ENCODE peak calls at places on chromosomes 11 and 22, in eight cellular contexts. H is T-helper 9 cell; Y is stimulated activated CD4-positive, alpha-beta T cell treated with anti-CD3 and anti-CD28 coated beads, Interleukin-15, amount 100 ng/mL, for 24 hours; M is stimulated activated CD8-positive, alpha-beta memory T cell treated with anti-CD3 and anti-CD28 coated beads, Interleukin-15, amount 100 ng/mL, for 48 hours; P is HCT116; I is SW 1271; C is esophagus muscularis mucosa; D is NCI-H1417. K is an unnamed sample.

GRCh38 chr11:12066056-12066798 is 44.2 kb upstream of the MICAL2 start:
- DNase-seq in H (no peak), Y (no peak), M (no peak), P (peak), I (peak), C (no peak), D (peak), K (peak)

GRCh38 chr22:40412441-40412840 is 42.0 kb downstream of the SGSM3 start:
- DNase-seq in H (no peak), Y (no peak), M (no peak), P (no peak), I (no peak), C (no peak), D (no peak), K (no peak)

GRCh38 chr11:65856689-65857499 is 1.1 kb downstream of the CFL1 start:
- DNase-seq in H (peak), Y (peak), M (peak), P (no peak), I (no peak), C (peak), D (peak), K (no peak)

GRCh38 chr22:37051629-37052385 is at the start of gene KCTD17:
- DNase-seq in H (peak), Y (peak), M (peak), P (peak), I (no peak), C (no peak), D (peak), K (no peak)

GRCh38 chr11:26551186-26551801 is 20.8 kb downstream of the MUC15 start:
- DNase-seq in H (no peak), Y (no peak), M (no peak), P (no peak), I (no peak), C (no peak), D (no peak), K (no peak)

GRCh38 chr22:27358096-27358870 is 443.3 kb downstream of the MN1 start:
- DNase-seq in H (no peak), Y (no peak), M (no peak), P (no peak), I (no peak), C (peak), D (no peak), K (no peak)

GRCh38 chr11:75269896-75270295 is 29.3 kb downstream of the TPBGL start:
- DNase-seq in H (no peak), Y (no peak), M (no peak), P (no peak), I (no peak), C (no peak), D (no peak), K (no peak)

GRCh38 chr11:2330696-2331095 is 28.9 kb downstream of the TSPAN32 start:
- DNase-seq in H (no peak), Y (no peak), M (no peak), P (no peak), I (no peak), C (no peak), D (no peak), K (no peak)

GRCh38 chr11:47184711-47185304 is 1.4 kb downstream of the PACSIN3 start:
- DNase-seq in H (no peak), Y (no peak), M (no peak), P (no peak), I (no peak), C (no peak), D (no peak), K (no peak)

GRCh38 chr11:122633219-122633829 is 22.2 kb upstream of the UBASH3B start:
- DNase-seq in H (no peak), Y (peak), M (no peak), P (no peak), I (no peak), C (no peak), D (peak), K (no peak)

GRCh38 chr11:2224254-2224653 is 46.1 kb downstream of the ASCL2 start:
- DNase-seq in H (no peak), Y (no peak), M (no peak), P (no peak), I (no peak), C (no peak), D (no peak), K (no peak)

GRCh38 chr11:86288776-86289507 is 13.1 kb upstream of the HIKESHI start:
- DNase-seq in H (no peak), Y (peak), M (no peak), P (no peak), I (no peak), C (no peak), D (no peak), K (no peak)

GRCh38 chr11:33689089-33689488 is 11.5 kb downstream of the C11orf91 start:
- DNase-seq in H (no peak), Y (no peak), M (no peak), P (no peak), I (no peak), C (no peak), D (no peak), K (peak)

GRCh38 chr11:62796281-62796680 is 4.5 kb upstream of the TMEM223 start:
- DNase-seq in H (no peak), Y (no peak), M (no peak), P (no peak), I (no peak), C (no peak), D (no peak), K (no peak)

GRCh38 chr11:47534707-47535251 is 18.2 kb downstream of the CELF1 start:
- DNase-seq in H (no peak), Y (no peak), M (no peak), P (no peak), I (no peak), C (no peak), D (no peak), K (no peak)

GRCh38 chr22:40329021-40329456 is 17.3 kb upstream of the ADSL start:
- DNase-seq in H (no peak), Y (no peak), M (no peak), P (no peak), I (no peak), C (no peak), D (no peak), K (no peak)

GRCh38 chr11:104898685-104899013 is 389 bp upstream of the CASP12 start:
- DNase-seq in H (no peak), Y (no peak), M (no peak), P (no peak), I (no peak), C (no peak), D (no peak), K (no peak)

GRCh38 chr11:30481385-30481784 is 104.8 kb downstream of the MPPED2 start:
- DNase-seq in H (no peak), Y (no peak), M (no peak), P (no peak), I (no peak), C (no peak), D (no peak), K (no peak)

GRCh38 chr11:64056213-64056785 is 20.6 kb downstream of the FLRT1 start:
- DNase-seq in H (no peak), Y (no peak), M (no peak), P (no peak), I (no peak), C (no peak), D (no peak), K (no peak)

GRCh38 chr11:99773646-99774045 is 752.9 kb downstream of the CNTN5 start:
- DNase-seq in H (no peak), Y (no peak), M (no peak), P (no peak), I (no peak), C (no peak), D (no peak), K (no peak)